ENCODE peak calls at places on chromosomes 6 and 20, in eight cellular contexts. J, Z, D, A, G, P, Q and M are unnamed samples. For H3K9me3, the result is how much of the 10 kb centered on the place peaks cover.

GRCh38 chr6:147135211-147135672 is 69.0 kb upstream of the STXBP5 start:
- DNase-seq in Q (peak), J (no peak), G (no peak), Z (peak), P (no peak), A (no peak), D (no peak), M (no peak)

GRCh38 chr6:138864343-138864890 is 68.5 kb downstream of the ECT2L start:
- DNase-seq in G (no peak), Z (no peak), J (no peak), A (no peak), D (no peak), P (no peak), Q (no peak), M (no peak)

GRCh38 chr6:54493138-54493537 is 184.9 kb downstream of the TINAG start:
- DNase-seq in A (no peak), P (no peak), G (no peak), Z (peak), D (peak), J (no peak), Q (no peak), M (no peak)

GRCh38 chr20:53576586-53577318 is 16.9 kb downstream of the ZNF217 start:
- DNase-seq in D (no peak), Z (no peak), Q (no peak), A (no peak), J (no peak), G (no peak), P (no peak), M (no peak)

GRCh38 chr6:23394699-23395098 is 731.3 kb upstream of the NRSN1 start:
- DNase-seq in Z (no peak), G (no peak), A (no peak), D (no peak), Q (no peak), J (no peak), P (no peak), M (no peak)

GRCh38 chr20:59291740-59292139 is 8.7 kb upstream of the EDN3 start:
- DNase-seq in J (no peak), G (no peak), A (no peak), Z (no peak), D (no peak), P (no peak), Q (peak), M (no peak)

GRCh38 chr6:101395345-101395744 is 1.8 kb downstream of the GRIK2 start:
- DNase-seq in A (no peak), Q (no peak), P (no peak), D (no peak), G (no peak), J (no peak), Z (no peak), M (no peak)

GRCh38 chr20:35661908-35662307 is 2.8 kb downstream of the CPNE1 start:
- DNase-seq in Z (no peak), A (no peak), Q (no peak), P (no peak), D (no peak), J (no peak), G (no peak), M (no peak)

GRCh38 chr6:36911946-36912555 is 26.3 kb downstream of the C6orf89 start:
- DNase-seq in Z (no peak), J (no peak), A (no peak), D (no peak), P (no peak), Q (no peak), G (peak), M (no peak)

GRCh38 chr6:136962661-136963060 is 40.6 kb downstream of the SLC35D3 start:
- DNase-seq in J (no peak), Z (no peak), G (no peak), A (no peak), D (peak), Q (no peak), P (no peak), M (peak)

GRCh38 chr20:58523916-58524315 is 8.7 kb upstream of the APCDD1L start:
- DNase-seq in G (no peak), Z (no peak), J (no peak), D (no peak), P (no peak), Q (no peak), A (no peak), M (no peak)

DNA sequence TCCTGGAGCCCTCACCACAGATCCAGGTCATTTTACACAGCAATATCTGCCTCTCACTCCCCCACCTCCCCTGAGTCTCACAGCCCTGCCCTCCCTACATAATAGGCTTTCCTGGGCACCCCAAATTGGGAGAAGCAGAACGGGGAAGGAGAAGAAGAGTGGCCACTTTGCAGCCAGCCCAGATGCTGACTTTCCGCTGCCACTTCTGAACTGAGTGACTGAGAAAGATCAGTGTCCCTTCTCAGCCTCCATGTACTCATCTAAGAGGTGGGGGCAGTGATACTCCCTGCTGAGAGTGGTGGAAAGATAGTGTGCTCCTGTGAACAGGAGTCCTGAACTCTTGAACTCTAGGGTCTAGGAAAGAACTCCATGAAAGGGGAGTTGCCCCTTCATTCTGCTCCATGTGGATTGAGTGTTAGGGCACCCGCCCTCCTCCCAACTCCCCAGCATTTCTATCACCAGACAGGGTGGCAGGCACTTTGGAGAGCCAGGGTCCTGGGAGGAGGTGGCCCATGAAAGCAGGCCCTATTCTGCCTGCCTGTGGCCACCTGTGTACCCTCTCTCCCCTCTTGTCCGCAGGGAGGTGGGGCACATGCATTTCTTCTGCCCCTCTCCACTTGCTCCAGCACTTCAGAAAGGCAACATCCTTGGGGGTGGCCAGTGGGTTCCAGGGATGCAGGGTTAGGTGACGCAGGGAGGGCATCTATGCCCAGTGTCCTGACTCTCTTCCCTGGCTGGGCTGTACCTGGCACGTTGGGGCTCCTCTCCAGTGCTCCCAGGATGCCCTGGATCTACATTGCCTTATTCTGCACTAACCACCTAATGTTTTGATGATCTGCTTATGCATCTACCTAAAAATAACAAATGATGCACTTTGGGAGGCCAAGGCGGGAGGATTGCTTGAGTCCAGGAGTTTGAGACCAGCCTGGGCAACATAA is 38.3 kb upstream of the MRPS18A start:
- DNase-seq in P (no peak), A (no peak), Q (no peak), D (no peak), J (no peak), Z (no peak), G (no peak), M (no peak)
- H3K27ac ChIP-seq in P (peak), A (peak), Q (peak), D (peak), J (no peak), Z (peak), G (no peak), M (no peak)

GRCh38 chr20:56268536-56268935 is 20.0 kb downstream of the MC3R start:
- DNase-seq in P (no peak), A (no peak), D (no peak), J (no peak), G (no peak), Q (no peak), Z (no peak), M (no peak)
- H3K9me3 ChIP-seq in P (under half), A (under half), D (under half), J (under half), G (under half), Q (under half), Z (under half), M (under half)

GRCh38 chr6:151209071-151209831 is 30.5 kb upstream of the AKAP12 start:
- DNase-seq in D (no peak), Q (peak), J (no peak), P (no peak), Z (peak), G (no peak), A (no peak), M (no peak)
- H3K4me3 ChIP-seq in D (peak), Q (no peak), J (no peak), P (no peak), Z (no peak), G (no peak), A (no peak), M (no peak)

GRCh38 chr6:13702809-13703302 is 8.8 kb downstream of the RANBP9 start:
- DNase-seq in J (no peak), P (no peak), A (no peak), Z (no peak), D (no peak), Q (no peak), G (no peak), M (no peak)
- H3K27ac ChIP-seq in J (no peak), P (no peak), A (no peak), Z (no peak), D (peak), Q (no peak), G (no peak), M (no peak)

GRCh38 chr20:47687095-47687987 is 97.9 kb downstream of the SULF2 start:
- DNase-seq in A (no peak), Q (no peak), J (no peak), P (no peak), Z (no peak), G (no peak), D (no peak), M (no peak)

GRCh38 chr20:47686545-47686944 is 98.7 kb downstream of the SULF2 start:
- DNase-seq in A (no peak), Z (no peak), D (peak), J (no peak), P (no peak), Q (peak), G (no peak), M (no peak)

GRCh38 chr20:47691632-47692031 is 93.6 kb downstream of the SULF2 start:
- DNase-seq in P (no peak), Q (no peak), Z (no peak), G (no peak), A (no peak), J (no peak), D (no peak), M (no peak)

GRCh38 chr20:47688385-47689381 is 96.6 kb downstream of the SULF2 start:
- DNase-seq in Q (no peak), J (no peak), G (no peak), P (no peak), Z (no peak), A (no peak), D (no peak), M (no peak)

DNA sequence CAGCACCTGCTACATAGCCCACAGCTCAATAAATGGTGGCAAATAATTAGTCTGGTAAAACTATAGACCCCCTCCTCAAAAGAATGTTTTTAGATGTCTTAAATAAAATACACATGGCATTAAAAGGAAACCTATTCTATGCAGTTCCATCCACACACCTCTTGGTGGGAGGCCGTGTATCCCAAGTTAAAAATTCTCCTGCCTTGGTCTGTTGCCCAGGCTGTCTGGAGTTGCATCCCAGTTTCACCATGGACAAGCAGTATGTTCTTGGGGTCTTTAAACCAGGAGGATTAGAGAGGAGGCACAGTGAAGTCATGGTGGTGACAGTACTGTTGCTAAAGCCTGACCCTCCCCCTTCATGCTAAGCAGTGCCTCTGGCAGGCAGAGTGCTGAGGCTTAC is 95.6 kb downstream of the SULF2 start:
- DNase-seq in J (no peak), A (no peak), Q (no peak), G (no peak), D (no peak), P (no peak), Z (no peak), M (no peak)
- H3K9me3 ChIP-seq in J (under half), A (under half), Q (under half), G (under half), D (under half), P (under half), Z (under half), M (under half)

GRCh38 chr6:34871853-34872252 is 16.0 kb downstream of the TAF11 start:
- DNase-seq in Q (no peak), P (no peak), D (no peak), J (no peak), Z (no peak), G (no peak), A (no peak), M (no peak)

GRCh38 chr6:34866509-34866908 is 21.3 kb downstream of the TAF11 start:
- DNase-seq in Z (no peak), P (no peak), Q (no peak), J (no peak), A (no peak), D (no peak), G (no peak), M (no peak)

GRCh38 chr6:34864007-34864406 is 23.8 kb downstream of the TAF11 start:
- DNase-seq in D (no peak), Q (no peak), J (no peak), P (no peak), G (no peak), Z (no peak), A (no peak), M (no peak)

GRCh38 chr6:34865107-34865506 is 22.7 kb downstream of the TAF11 start:
- DNase-seq in A (no peak), J (no peak), G (no peak), Z (no peak), D (no peak), P (no peak), Q (no peak), M (no peak)

GRCh38 chr6:34867484-34867883 is 20.4 kb downstream of the TAF11 start:
- DNase-seq in Z (no peak), G (no peak), J (no peak), P (no peak), Q (no peak), A (no peak), D (no peak), M (no peak)
- H3K4me3 ChIP-seq in Z (no peak), G (no peak), J (no peak), P (no peak), Q (no peak), A (no peak), D (no peak), M (no peak)